ENCODE peak calls at places on chromosome 14, in seven cellular contexts. O is BE2C, D is ovary, G is osteoblast, B is HCT116, M is fibroblast of lung, P is SK-N-SH. N is an unnamed sample.

GRCh38 chr14:55129428-55130193 is 559 bp downstream of the LGALS3 start:
- DNase-seq in B (no peak), P (peak; percentile 81), D (peak; percentile 61), O (peak; percentile 45), G (peak; percentile 96), M (peak; percentile 59), N (peak; percentile 68)

GRCh38 chr14:31255286-31255685 is 47.7 kb upstream of the HECTD1 start:
- DNase-seq in M (no peak), P (no peak), G (no peak), B (no peak), D (no peak), O (no peak), N (no peak)

GRCh38 chr14:33564774-33565630 is 385.9 kb downstream of the EGLN3 start:
- DNase-seq in D (no peak), G (no peak), P (no peak), M (no peak), B (no peak), O (no peak), N (no peak)

GRCh38 chr14:22691171-22691570 is 47.0 kb upstream of the OR6J1 start:
- DNase-seq in B (no peak), M (peak; percentile 58), D (no peak), G (peak; percentile 37), O (no peak), P (no peak), N (no peak)

GRCh38 chr14:95275507-95275906 is 44.2 kb downstream of the CLMN start:
- DNase-seq in D (no peak), M (no peak), G (no peak), O (no peak), B (no peak), P (no peak), N (no peak)

GRCh38 chr14:92486881-92487280 is 26.7 kb upstream of the RIN3 start:
- DNase-seq in M (peak; percentile 69), D (no peak), G (peak; percentile 53), O (no peak), B (no peak), P (no peak), N (no peak)

GRCh38 chr14:74647834-74648361 is 35.9 kb upstream of the LTBP2 start:
- DNase-seq in P (peak; percentile 47), O (peak; percentile 30), G (no peak), D (peak; percentile 54), M (no peak), B (no peak), N (peak; percentile 22)

GRCh38 chr14:31229638-31230229 is 22.1 kb upstream of the HECTD1 start:
- DNase-seq in G (peak; percentile 81), P (no peak), B (peak; percentile 92), O (no peak), D (peak; percentile 65), M (peak; percentile 100), N (peak; percentile 76)

GRCh38 chr14:106185837-106186233 is 659.5 kb downstream of the TMEM121 start:
- DNase-seq in G (no peak), M (no peak), O (peak; percentile 16), B (no peak), P (no peak), D (no peak), N (no peak)

GRCh38 chr14:96146131-96146771 is 58.4 kb upstream of the BDKRB2 start:
- DNase-seq in D (no peak), M (peak; percentile 77), O (no peak), B (no peak), G (peak; percentile 90), P (no peak), N (no peak)

GRCh38 chr14:75648066-75648838 is 12.4 kb downstream of the ERG28 start:
- DNase-seq in B (peak; percentile 54), P (no peak), G (peak; percentile 86), D (peak; percentile 72), M (peak; percentile 96), O (no peak), N (peak; percentile 67)

GRCh38 chr14:94001501-94002396 is 4.6 kb downstream of the CCDC197 start:
- DNase-seq in G (peak; percentile 96), B (peak; percentile 59), O (peak; percentile 67), D (peak; percentile 30), M (peak; percentile 71), P (peak; percentile 86), N (peak; percentile 74)

GRCh38 chr14:54691525-54692260 is 124.8 kb downstream of the SAMD4A start:
- DNase-seq in B (peak; percentile 53), P (peak; percentile 62), G (peak; percentile 67), O (peak; percentile 79), D (peak; percentile 70), M (peak; percentile 78), N (peak; percentile 71)

GRCh38 chr14:102528441-102529170 is 19.0 kb upstream of the ANKRD9 start:
- DNase-seq in P (no peak), D (no peak), G (peak; percentile 48), O (no peak), B (no peak), M (no peak), N (no peak)

GRCh38 chr14:25111061-25111601 is 61.2 kb upstream of the STXBP6 start:
- DNase-seq in P (no peak), M (peak; percentile 75), G (peak; percentile 78), O (no peak), D (no peak), B (no peak), N (no peak)

DNA sequence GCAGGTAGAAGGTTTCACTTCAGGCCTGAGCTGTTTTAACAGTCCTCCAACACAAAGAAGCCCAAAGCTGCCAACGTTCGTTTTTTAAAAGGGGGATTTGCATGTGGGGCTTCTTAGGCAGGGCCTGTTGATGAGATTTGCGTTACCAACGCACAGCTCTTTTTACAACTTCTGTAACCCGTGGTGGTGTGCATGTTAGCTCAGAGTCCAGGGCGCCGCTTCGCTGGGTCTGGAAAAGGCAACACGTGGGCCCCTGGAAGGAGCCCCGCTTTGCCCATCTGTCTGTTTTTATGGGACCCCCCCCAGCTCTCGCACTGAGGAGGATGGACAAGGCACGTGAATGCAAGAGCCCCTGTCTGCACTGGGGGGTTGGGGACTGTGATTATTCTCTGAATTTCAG is 84.0 kb downstream of the ESR2 start:
- DNase-seq in O (no peak), B (no peak), D (no peak), M (peak; percentile 6), G (no peak), P (no peak), N (no peak)
- H3K36me3 ChIP-seq in O (peaks cover 8% of the 10 kb centered on the region), B (no peaks in the 10 kb centered on the region), D (no peaks in the 10 kb centered on the region), M (no peaks in the 10 kb centered on the region), G (no peaks in the 10 kb centered on the region), P (peaks cover 10% of the 10 kb centered on the region), N (peaks cover 44% of the 10 kb centered on the region)

GRCh38 chr14:67800743-67801142 is 15.6 kb downstream of the ZFYVE26 start:
- DNase-seq in D (no peak), O (no peak), M (no peak), P (no peak), B (no peak), G (no peak), N (no peak)

DNA sequence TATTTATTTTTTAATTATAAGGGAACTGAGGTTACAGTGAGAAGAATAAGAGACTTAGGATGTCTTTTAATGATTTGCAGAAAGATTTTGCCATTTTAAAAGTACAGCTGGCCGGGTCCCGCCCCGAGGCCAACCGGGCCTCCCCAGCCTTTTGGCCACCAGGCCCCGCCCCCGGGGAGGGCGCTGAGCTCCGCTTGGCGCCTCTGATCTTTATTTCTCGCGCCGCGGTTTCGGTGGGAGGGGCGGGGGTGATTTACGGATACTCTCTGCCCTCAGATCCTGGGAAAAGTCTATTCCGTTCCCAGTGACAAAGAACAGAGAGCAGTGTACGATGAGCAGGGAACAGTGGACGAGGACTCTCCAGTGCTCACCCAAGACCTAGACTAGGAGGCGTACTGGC is 17.7 kb downstream of the ZFYVE26 start:
- DNase-seq in G (no peak), D (no peak), O (no peak), B (no peak), P (no peak), M (no peak), N (no peak)
- H3K36me3 ChIP-seq in G (peaks cover 76% of the 10 kb centered on the region), D (no peaks in the 10 kb centered on the region), O (peaks cover 21% of the 10 kb centered on the region), B (peaks cover 24% of the 10 kb centered on the region), P (peaks cover 79% of the 10 kb centered on the region), M (peaks cover 6% of the 10 kb centered on the region), N (peaks cover 11% of the 10 kb centered on the region)

DNA sequence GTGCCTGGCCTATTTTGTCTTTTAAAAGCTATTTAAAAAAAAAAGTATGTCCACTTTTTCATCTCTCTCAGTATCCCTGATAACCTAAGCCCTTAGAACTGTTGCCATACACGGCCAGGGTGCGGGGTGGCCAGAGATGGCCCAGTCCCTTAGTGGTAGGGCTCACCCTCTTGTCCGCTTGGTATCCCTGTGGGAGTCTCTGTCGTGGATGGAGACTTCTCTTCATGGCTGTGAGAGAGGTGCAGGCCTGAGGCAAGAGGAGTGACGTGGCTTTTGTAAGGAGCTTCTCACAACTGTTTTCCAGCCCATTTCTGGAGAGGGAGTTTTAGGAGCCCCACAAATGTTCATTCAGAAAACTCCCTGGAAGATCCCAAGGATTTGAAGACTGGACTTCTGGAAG is 26.8 kb downstream of the XRCC3 start:
- DNase-seq in B (no peak), G (peak; percentile 61), O (no peak), M (no peak), P (no peak), D (no peak), N (no peak)
- H3K36me3 ChIP-seq in B (peaks cover 31% of the 10 kb centered on the region), G (peaks cover 81% of the 10 kb centered on the region), O (peaks cover 65% of the 10 kb centered on the region), M (peaks cover 19% of the 10 kb centered on the region), P (peaks cover 67% of the 10 kb centered on the region), D (no peaks in the 10 kb centered on the region), N (no peaks in the 10 kb centered on the region)

GRCh38 chr14:28467611-28468010 is 299.0 kb upstream of the FOXG1 start:
- DNase-seq in D (no peak), G (no peak), B (no peak), P (no peak), M (no peak), O (no peak), N (no peak)

DNA sequence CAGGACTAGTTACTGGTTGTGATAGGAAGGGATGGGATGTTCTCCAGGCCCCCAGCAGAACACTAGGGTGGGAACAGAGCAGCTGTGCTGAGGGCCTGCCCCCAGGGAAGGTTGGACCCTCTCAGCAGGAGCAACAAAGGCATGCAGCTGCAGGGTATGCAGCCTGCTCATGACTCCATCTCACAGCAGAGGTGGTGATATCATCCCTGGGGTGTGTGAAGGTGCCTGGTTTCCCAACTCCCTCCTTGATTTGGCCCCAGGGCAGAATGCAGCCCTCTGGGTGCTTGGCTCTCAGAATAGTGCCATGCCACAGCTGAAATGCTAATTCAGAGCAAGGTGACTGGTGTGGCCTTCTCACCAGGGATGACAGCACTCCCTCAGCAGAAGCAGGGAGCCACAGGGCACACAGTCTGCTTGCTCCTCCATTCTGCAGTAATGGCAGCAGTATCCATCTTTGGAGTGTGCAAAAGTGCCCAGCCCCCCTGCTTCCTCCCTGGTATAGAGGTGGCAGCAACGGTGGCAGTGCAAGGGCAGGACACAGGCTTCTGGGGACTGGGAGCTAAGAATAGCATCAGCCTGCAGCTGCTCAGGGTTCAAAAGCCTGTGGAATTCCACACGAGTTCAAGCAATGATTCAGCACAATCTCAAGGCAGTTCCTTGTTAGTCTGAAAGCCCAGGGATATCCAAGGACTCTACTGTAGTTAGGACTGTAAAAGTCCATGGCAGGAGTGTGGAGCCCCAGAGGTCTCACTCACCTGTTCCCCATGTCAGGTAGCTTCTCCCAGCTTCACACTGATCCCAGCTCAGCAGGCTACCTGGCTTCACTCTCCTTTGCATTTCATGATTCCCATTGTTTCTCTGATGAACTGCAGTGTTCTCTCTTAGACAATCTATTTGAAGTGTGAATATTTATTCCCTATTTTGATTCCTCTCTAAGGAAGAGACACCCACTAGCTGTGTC is 298.1 kb upstream of the FOXG1 start:
- DNase-seq in P (no peak), G (no peak), D (no peak), M (no peak), O (no peak), B (no peak), N (no peak)
- H3K36me3 ChIP-seq in P (no peaks in the 10 kb centered on the region), G (no peaks in the 10 kb centered on the region), D (no peaks in the 10 kb centered on the region), M (no peaks in the 10 kb centered on the region), O (no peaks in the 10 kb centered on the region), B (no peaks in the 10 kb centered on the region), N (no peaks in the 10 kb centered on the region)